ENCODE peak calls at places on chromosomes 4 and X, in four cellular contexts. V, A, J and T are unnamed samples.

GRCh38 chr4:21697583-21697982 is 251.0 kb downstream of the KCNIP4 start:
- DNase-seq in V (no peak), A (no peak), J (no peak), T (no peak)

GRCh38 chrX:115173181-115173580 is 16.0 kb upstream of the RBMXL3 start:
- DNase-seq in V (no peak), A (no peak), J (no peak), T (no peak)

GRCh38 chrX:102712216-102712966 is at the start of gene GPRASP2:
- DNase-seq in V (no peak), A (no peak), J (peak), T (no peak)

GRCh38 chr4:54001558-54002365 is 62.6 kb downstream of the CHIC2 start:
- DNase-seq in V (no peak), A (no peak), J (no peak), T (no peak)

GRCh38 chr4:189773909-189774308 is 166.8 kb upstream of the FRG1 start:
- DNase-seq in V (no peak), A (peak), J (no peak), T (no peak)

GRCh38 chr4:94595880-94596483 is 144.2 kb downstream of the PDLIM5 start:
- DNase-seq in V (peak), A (peak), J (peak), T (peak)

GRCh38 chrX:129743835-129744234 is 5.1 kb downstream of the XPNPEP2 start:
- DNase-seq in V (no peak), A (no peak), J (no peak), T (no peak)

GRCh38 chr4:54067163-54067562 is 2.8 kb upstream of the CHIC2 start:
- DNase-seq in V (no peak), A (peak), J (no peak), T (no peak)

GRCh38 chrX:52556741-52557140 is 39.9 kb upstream of the XAGE1B start:
- DNase-seq in V (no peak), A (no peak), J (no peak), T (no peak)

GRCh38 chr4:65336465-65336864 is 333.8 kb downstream of the EPHA5 start:
- DNase-seq in V (no peak), A (no peak), J (no peak), T (no peak)

GRCh38 chrX:147962476-147962875 is 18.7 kb upstream of the FMR1NB start:
- DNase-seq in V (no peak), A (no peak), J (no peak), T (no peak)

GRCh38 chrX:48083212-48083611 is 11.8 kb upstream of the ZNF630 start:
- DNase-seq in V (peak), A (peak), J (peak), T (no peak)

GRCh38 chr4:186957952-186958555 is 234.4 kb upstream of the FAT1 start:
- DNase-seq in V (no peak), A (peak), J (no peak), T (no peak)

GRCh38 chrX:40081679-40082068 is 16.1 kb downstream of the BCOR start:
- DNase-seq in V (no peak), A (no peak), J (no peak), T (no peak)

GRCh38 chr4:147963839-147964238 is 232.0 kb downstream of the ARHGAP10 start:
- DNase-seq in V (no peak), A (no peak), J (no peak), T (no peak)

GRCh38 chr4:56099378-56099786 is 150.6 kb downstream of the CEP135 start:
- DNase-seq in V (no peak), A (no peak), J (no peak), T (no peak)

GRCh38 chr4:85747871-85748491 is 273.0 kb downstream of the ARHGAP24 start:
- DNase-seq in V (peak), A (peak), J (peak), T (no peak)

GRCh38 chrX:115499112-115499805 is 61.7 kb upstream of the PLS3 start:
- DNase-seq in V (no peak), A (no peak), J (no peak), T (no peak)

GRCh38 chr4:77599378-77599777 is 6.2 kb upstream of the CXCL13 start:
- DNase-seq in V (peak), A (peak), J (peak), T (no peak)

GRCh38 chrX:69503228-69503834 is 795 bp upstream of the NALF2 start:
- DNase-seq in V (peak), A (no peak), J (no peak), T (no peak)

GRCh38 chr4:75671802-75672421 is 1.3 kb downstream of the G3BP2 start:
- DNase-seq in V (peak), A (no peak), J (no peak), T (no peak)

GRCh38 chrX:49878128-49878833 is 1.0 kb upstream of the USP27X start:
- DNase-seq in V (no peak), A (no peak), J (peak), T (no peak)

GRCh38 chr4:44760142-44760898 is 34.0 kb upstream of the GNPDA2 start:
- DNase-seq in V (peak), A (peak), J (peak), T (no peak)

GRCh38 chr4:87799254-87799653 is at the start of gene IBSP:
- DNase-seq in V (no peak), A (no peak), J (no peak), T (no peak)

GRCh38 chr4:145492376-145492775 is 10.7 kb downstream of the SMAD1 start:
- DNase-seq in V (no peak), A (no peak), J (no peak), T (no peak)

GRCh38 chr4:133149932-133150642 is 993 bp downstream of the PCDH10 start:
- DNase-seq in V (no peak), A (no peak), J (no peak), T (no peak)

GRCh38 chrX:29470029-29470428 is 745.3 kb upstream of the MAGEB2 start:
- DNase-seq in V (no peak), A (peak), J (no peak), T (no peak)

GRCh38 chrX:139559383-139560042 is 29.0 kb downstream of the F9 start:
- DNase-seq in V (peak), A (peak), J (peak), T (peak)

GRCh38 chr4:167595898-167596297 is 361.6 kb upstream of the SPOCK3 start:
- DNase-seq in V (no peak), A (no peak), J (no peak), T (peak)

GRCh38 chr4:17310269-17310652 is 201.6 kb downstream of the QDPR start:
- DNase-seq in V (no peak), A (peak), J (no peak), T (peak)

GRCh38 chr4:125940426-125940825 is 625.7 kb downstream of the FAT4 start:
- DNase-seq in V (no peak), A (no peak), J (no peak), T (no peak)

GRCh38 chr4:131644619-131645018 is 1504.5 kb upstream of the PCDH10 start:
- DNase-seq in V (no peak), A (peak), J (no peak), T (no peak)

GRCh38 chrX:120446503-120446902 is 22.6 kb downstream of the LAMP2 start:
- DNase-seq in V (no peak), A (peak), J (no peak), T (no peak)

GRCh38 chr4:5710962-5711478 is at the start of gene EVC:
- DNase-seq in V (peak), A (peak), J (peak), T (no peak)

GRCh38 chr4:119493419-119493818 is 135.2 kb downstream of the PDE5A start:
- DNase-seq in V (no peak), A (no peak), J (no peak), T (no peak)

GRCh38 chr4:78254893-78255292 is 197.8 kb downstream of the FRAS1 start:
- DNase-seq in V (no peak), A (no peak), J (no peak), T (no peak)

GRCh38 chr4:185573651-185574199 is 38.4 kb upstream of the PDLIM3 start:
- DNase-seq in V (peak), A (peak), J (peak), T (no peak)
- TF ChIP-seq ELK1 in V (no peak), A (no peak), J (no peak), T (no peak)

DNA sequence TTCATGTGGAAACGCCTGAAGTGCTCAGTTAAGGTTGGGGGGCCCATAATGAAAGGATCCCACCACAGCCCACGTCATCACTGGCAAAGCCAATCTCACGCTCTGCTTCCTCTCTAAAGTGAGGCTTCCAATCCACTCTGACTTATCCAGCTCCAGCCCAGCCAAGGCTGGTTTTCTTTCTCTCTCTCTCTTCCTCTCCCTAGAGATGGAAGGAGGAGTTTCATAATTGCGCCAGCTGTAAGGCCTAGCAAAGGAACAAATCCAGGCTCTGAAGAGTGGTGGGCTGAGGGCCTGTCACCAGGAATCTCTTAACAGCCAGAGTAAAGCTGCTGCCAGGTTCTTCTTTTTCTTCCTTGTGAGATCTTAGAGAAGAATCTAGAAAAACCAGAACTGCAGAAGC is 20.7 kb upstream of the BCLAF3 start:
- DNase-seq in V (no peak), A (no peak), J (no peak), T (no peak)
- TF ChIP-seq ELK1 in V (no peak), A (no peak), J (no peak), T (no peak)

DNA sequence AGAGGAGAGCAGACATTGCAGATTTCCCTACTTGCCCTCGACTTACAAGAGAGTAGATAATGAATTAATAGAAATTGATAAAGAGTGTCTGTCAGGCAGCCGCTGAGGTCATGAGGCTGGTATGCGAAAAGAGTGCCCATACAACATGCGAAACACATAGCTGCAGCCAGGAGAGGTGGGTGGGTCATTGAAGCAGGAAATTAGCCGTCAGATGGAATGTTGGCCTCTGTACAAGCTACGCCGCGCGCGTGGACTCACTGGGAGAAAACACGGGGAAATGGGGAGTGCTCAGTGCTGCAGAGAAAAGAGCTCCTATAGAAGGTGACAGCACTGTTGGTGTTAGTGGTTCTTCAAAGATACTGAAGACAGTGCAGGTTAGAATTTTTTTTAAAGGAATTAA is 125.1 kb downstream of the RAPGEF2 start:
- DNase-seq in V (no peak), A (peak), J (no peak), T (no peak)
- TF ChIP-seq ELK1 in V (no peak), A (no peak), J (no peak), T (no peak)

GRCh38 chrX:131739823-131740222 is 195.9 kb downstream of the OR13H1 start:
- DNase-seq in V (no peak), A (no peak), J (no peak), T (no peak)

GRCh38 chrX:131735127-131735526 is 191.3 kb downstream of the OR13H1 start:
- DNase-seq in V (no peak), A (no peak), J (no peak), T (no peak)

GRCh38 chrX:131729295-131729694 is 185.4 kb downstream of the OR13H1 start:
- DNase-seq in V (no peak), A (peak), J (no peak), T (peak)

DNA sequence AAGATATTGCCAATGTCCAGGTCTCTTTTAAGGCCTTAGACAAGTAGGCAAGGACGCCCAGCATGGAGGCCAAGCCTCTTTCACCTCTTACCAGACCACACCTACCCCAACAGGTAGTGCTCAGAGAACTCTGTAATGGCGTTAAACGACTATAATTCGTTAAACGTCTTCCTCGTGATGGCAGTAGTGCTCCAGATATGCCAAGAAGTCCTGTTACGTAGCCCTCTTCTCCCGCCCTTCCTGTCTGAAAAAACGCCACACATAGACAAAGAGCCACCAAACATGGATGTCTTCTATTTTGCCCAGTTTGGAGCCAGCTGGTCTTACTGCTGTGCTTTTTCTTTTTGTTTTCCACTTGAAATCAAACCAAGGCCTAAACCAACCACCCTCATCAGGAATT is 190.7 kb downstream of the OR13H1 start:
- DNase-seq in V (no peak), A (peak), J (no peak), T (peak)
- TF ChIP-seq ELK1 in V (no peak), A (no peak), J (no peak), T (no peak)

DNA sequence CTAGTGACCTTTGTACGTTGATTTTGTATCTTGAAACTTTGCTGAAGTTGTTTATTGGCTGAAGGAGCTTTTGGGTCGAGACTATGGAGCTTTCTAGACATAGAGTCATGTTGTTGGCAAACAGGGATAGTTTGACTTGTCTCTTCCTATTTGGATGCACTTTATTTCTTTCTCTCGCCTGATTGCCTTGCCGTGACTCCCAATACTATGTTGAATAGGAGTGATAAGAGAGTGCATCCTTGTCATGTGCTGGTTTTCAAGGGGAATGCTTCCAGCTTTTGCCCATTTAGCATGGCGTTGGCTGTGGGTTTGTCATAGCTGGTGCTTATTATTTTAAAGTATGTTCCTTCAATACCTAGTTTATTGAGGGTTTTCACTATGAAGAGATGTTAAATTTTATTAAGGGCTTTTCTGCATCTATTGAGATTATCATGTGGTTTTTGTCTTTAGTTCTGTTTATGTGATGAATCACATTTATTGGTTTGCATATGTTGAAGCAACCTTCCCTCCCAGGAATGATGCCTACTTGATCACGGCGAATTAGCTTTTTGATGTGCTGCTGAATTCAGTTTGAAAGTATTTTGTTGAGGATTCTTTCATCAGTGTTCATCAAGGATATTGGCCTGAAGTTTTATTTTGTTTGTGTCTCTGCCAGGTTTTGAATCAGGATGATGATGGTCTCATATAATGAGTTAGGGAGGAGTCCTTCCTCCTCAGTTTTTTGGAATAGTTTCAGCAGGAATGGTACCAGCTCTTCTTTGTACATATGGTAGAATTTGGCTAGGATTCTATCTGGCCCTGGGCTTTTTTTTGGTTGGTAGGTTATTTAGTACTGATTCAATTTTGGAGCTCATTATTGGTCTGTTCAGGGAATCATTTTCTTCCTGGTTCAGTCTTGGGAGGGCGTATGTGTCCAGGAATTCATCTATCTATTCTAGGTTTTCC is 72.9 kb upstream of the BOD1L1 start:
- DNase-seq in V (no peak), A (peak), J (no peak), T (no peak)
- TF ChIP-seq ELK1 in V (no peak), A (no peak), J (no peak), T (no peak)